ENCODE peak calls at places on chromosomes 6 and 20, in four cellular contexts. K is IMR-90, I is MM.1S, G is neural progenitor cell. S is an unnamed sample.

GRCh38 chr20:59170406-59171349 is 7.1 kb downstream of the ZNF831 start:
- DNase-seq in G (no peak), I (no peak), K (no peak), S (no peak)

GRCh38 chr20:40225596-40225995 is 463.4 kb downstream of the MAFB start:
- DNase-seq in I (no peak), K (no peak), G (no peak), S (no peak)

GRCh38 chr6:155461636-155462035 is 6.0 kb upstream of the NOX3 start:
- DNase-seq in K (peak; percentile 34), I (no peak), G (no peak), S (no peak)

GRCh38 chr6:36320475-36320874 is 16.2 kb downstream of the BNIP5 start:
- DNase-seq in G (no peak), I (no peak), K (no peak), S (no peak)

GRCh38 chr6:82246802-82247633 is 526 bp downstream of the IBTK start:
- DNase-seq in I (peak; percentile 36), K (peak; percentile 30), G (peak; percentile 88), S (peak; percentile 81)

GRCh38 chr20:59830107-59831023 is 103.1 kb downstream of the SYCP2 start:
- DNase-seq in K (no peak), G (no peak), I (no peak), S (peak; percentile 3)

GRCh38 chr6:35089216-35089934 is 51.8 kb downstream of the TCP11 start:
- DNase-seq in K (no peak), I (no peak), G (no peak), S (peak; percentile 8)

GRCh38 chr6:139981066-139981624 is 606.7 kb upstream of the CITED2 start:
- DNase-seq in K (no peak), G (no peak), I (no peak), S (no peak)

GRCh38 chr20:49937023-49937929 is 1.1 kb downstream of the RNF114 start:
- DNase-seq in G (no peak), K (no peak), I (peak; percentile 10), S (peak; percentile 48)

GRCh38 chr20:1212607-1213396 is 9.5 kb downstream of the C20orf202 start:
- DNase-seq in I (peak; percentile 70), G (peak; percentile 90), K (peak; percentile 72), S (peak; percentile 74)

GRCh38 chr20:1211954-1212497 is 8.8 kb downstream of the C20orf202 start:
- DNase-seq in K (no peak), I (no peak), G (no peak), S (no peak)

GRCh38 chr20:1214838-1215261 is 11.0 kb upstream of the RAD21L1 start:
- DNase-seq in I (no peak), G (no peak), K (peak; percentile 16), S (no peak)

GRCh38 chr20:1210501-1210900 is 7.2 kb downstream of the C20orf202 start:
- DNase-seq in K (peak; percentile 13), I (no peak), G (no peak), S (no peak)

DNA sequence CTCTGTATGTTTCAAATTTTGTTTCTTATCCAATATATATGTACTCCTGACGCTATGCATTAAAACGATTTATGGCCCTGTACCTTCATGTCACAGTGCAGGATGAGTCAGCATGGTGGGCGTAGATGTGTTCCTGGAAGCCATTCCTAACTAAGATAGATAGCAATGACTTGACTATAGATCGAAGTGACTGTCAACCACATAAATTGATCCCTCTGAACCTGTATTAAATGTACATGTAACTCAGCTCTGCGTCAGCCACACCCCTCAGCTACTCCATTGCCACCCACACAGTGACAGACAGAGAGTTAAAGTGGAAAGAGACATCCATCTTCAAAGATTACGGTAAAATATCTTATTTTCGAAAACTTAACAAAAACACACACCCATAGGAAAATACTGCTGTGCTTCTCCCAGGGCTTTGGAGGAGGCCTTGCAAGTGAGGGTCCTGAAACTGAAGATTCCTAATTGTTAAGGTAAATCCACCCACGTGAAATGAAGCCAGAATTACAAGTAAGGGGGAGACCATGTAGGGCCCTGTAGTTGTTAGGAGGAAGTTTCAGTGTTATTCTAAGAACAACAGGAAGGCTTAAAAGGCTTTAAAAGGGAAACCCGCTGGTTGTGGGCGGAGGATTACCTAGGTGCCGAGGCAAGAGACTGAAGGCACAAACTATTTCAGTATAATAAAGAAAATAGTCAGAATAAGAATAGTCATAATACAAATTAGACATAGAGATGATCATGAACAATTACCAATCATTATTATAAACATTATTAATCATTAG is 10.3 kb upstream of the RAD21L1 start:
- DNase-seq in K (no peak), G (no peak), I (peak; percentile 51), S (no peak)
- H2AFZ ChIP-seq in K (no peak overlapping the region), G (no peak overlapping the region), I (peak overlapping the region; percentile 21), S (no peak overlapping the region)

DNA sequence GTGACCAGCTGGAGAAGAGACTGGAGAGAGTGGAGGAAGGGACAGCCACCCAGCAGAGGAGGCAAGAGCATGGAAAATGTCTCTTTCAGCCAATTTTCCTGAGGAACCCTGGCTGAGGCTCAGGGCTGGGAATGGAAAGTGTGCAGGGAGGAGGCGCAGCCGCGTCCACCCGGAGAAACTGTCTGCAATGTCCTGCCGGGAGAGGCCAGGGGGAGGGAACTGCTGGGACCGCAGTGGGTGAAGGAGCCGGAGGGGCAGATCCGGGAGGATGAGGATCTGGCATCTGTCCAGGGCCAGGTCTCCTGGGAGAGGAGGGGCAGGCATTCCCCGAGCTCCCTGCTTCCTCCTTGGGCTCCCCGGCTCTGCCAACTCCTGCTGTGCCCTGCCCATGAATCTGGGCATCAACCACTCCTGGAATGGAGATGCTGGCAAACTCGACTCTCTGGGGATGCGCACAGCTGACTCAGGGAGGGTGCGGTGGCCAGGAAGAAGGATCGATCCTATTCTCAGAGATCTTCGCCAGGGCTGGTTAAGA is 17.4 kb upstream of the HM13 start:
- DNase-seq in G (no peak), I (no peak), K (no peak), S (no peak)
- H3K9ac ChIP-seq in G (no peak overlapping the region), I (no peak overlapping the region), K (no peak overlapping the region), S (peak overlapping the region; percentile 49)

GRCh38 chr6:114580882-114581281 is 238.1 kb upstream of the HS3ST5 start:
- DNase-seq in K (no peak), I (peak; percentile 41), G (no peak), S (no peak)

GRCh38 chr6:114579486-114579885 is 236.7 kb upstream of the HS3ST5 start:
- DNase-seq in G (no peak), K (no peak), I (peak; percentile 54), S (no peak)

GRCh38 chr6:114581293-114581692 is 238.5 kb upstream of the HS3ST5 start:
- DNase-seq in I (peak; percentile 49), K (no peak), G (no peak), S (no peak)

GRCh38 chr6:114576330-114576729 is 233.5 kb upstream of the HS3ST5 start:
- DNase-seq in G (no peak), I (no peak), K (no peak), S (peak; percentile 46)
- H2AFZ ChIP-seq in G (no peak overlapping the region), I (no peak overlapping the region), K (no peak overlapping the region), S (no peak overlapping the region)

DNA sequence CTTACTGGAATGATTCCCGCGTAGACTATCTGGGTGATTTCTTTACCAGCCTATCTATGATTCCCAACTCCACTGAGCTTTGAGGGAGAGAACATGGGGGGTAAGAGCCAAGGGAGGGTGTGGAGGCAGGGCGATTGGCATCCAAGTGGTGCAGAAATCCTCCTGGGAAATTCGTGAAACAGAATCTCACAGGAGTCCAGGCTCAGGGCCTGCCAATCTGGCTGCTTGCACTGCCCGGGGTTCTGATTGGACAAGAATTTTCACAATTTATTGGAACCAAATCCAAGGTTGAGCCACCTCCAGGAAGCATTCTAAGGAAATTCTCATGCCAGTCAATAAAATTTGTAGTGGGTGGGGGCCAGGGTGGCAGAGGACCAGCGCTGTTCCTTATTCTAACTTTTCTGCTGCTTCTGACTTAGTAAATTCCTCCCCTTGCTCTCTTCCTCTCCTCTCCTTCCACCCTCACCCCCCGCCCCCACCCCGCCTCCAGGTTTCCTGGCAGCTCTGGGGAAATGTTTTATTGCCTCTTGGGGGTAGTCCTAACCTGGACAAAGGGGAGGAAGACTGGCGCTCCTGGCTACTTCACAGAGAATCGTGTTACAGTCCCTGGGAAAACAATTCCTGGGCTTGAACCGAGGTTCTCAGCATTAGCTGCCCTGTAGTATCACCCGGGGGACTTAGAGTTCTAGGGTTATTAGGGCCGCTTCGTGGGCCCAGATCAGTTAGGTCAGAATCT is 3.1 kb downstream of the BMP6 start:
- DNase-seq in K (no peak), G (peak; percentile 48), I (no peak), S (no peak)
- H3K9ac ChIP-seq in K (no peak overlapping the region), G (no peak overlapping the region), I (peak overlapping the region; percentile 44), S (no peak overlapping the region)

GRCh38 chr20:31757254-31757653 is 18.2 kb downstream of the TPX2 start:
- DNase-seq in K (no peak), I (no peak), G (no peak), S (no peak)

GRCh38 chr20:31758991-31759390 is 19.9 kb downstream of the TPX2 start:
- DNase-seq in I (no peak), G (no peak), K (no peak), S (no peak)

GRCh38 chr20:31760457-31761240 is 21.6 kb downstream of the TPX2 start:
- DNase-seq in I (no peak), K (peak; percentile 93), G (no peak), S (no peak)

DNA sequence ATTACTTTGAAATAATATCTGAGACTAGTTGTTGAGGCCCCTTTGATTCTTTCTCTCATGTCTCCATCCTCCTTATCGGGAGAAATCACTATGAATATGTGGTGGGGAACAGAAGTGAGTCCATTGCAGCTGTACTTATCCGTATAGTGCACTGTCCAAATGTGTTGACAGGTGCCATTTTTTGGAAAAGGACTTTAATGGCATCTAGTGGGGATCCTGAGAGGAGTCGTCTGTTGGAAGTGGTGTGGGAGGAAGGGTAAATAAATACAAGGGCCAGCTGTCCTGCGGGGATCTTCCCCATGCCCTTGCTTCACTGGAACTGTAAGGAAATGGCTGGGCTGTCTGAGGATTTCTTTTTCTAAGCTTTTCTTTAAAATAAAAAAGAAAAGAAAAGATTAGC is 19.4 kb downstream of the TPX2 start:
- DNase-seq in I (no peak), K (peak; percentile 35), G (no peak), S (no peak)
- H2AFZ ChIP-seq in I (no peak overlapping the region), K (no peak overlapping the region), G (no peak overlapping the region), S (no peak overlapping the region)